ENCODE peak calls at places on chromosomes 12 and 14, in four cellular contexts. P is left ventricle myocardium inferior, G is AG04450, X is neural progenitor cell. Z is an unnamed sample.

GRCh38 chr12:86663691-86664090 is 407.5 kb upstream of the MGAT4C start:
- DNase-seq in G (no peak), P (no peak), X (no peak), Z (no peak)

GRCh38 chr12:51023625-51024395 is 2.4 kb downstream of the SLC11A2 start:
- DNase-seq in G (no peak), P (no peak), X (no peak), Z (no peak)

GRCh38 chr14:100710391-100711116 is 16.1 kb upstream of the DLK1 start:
- DNase-seq in G (no peak), P (no peak), X (no peak), Z (no peak)

GRCh38 chr14:37056473-37056872 is 115.9 kb downstream of the SLC25A21 start:
- DNase-seq in X (no peak), P (no peak), G (peak; percentile 15), Z (peak; percentile 31)

GRCh38 chr12:12088761-12089160 is 18.0 kb downstream of the BCL2L14 start:
- DNase-seq in G (no peak), P (no peak), X (no peak), Z (no peak)

GRCh38 chr14:69567563-69567962 is 7.1 kb downstream of the CCDC177 start:
- DNase-seq in G (no peak), X (no peak), P (no peak), Z (no peak)

GRCh38 chr12:93879476-93880376 is 202.6 kb downstream of the CRADD start:
- DNase-seq in G (peak; percentile 68), X (no peak), P (no peak), Z (peak; percentile 41)

GRCh38 chr14:22485178-22485577 is 103.8 kb downstream of the DAD1 start:
- DNase-seq in X (no peak), G (no peak), P (no peak), Z (no peak)

GRCh38 chr12:10154145-10154496 is 17.8 kb downstream of the OLR1 start:
- DNase-seq in P (no peak), X (no peak), G (no peak), Z (no peak)

GRCh38 chr12:62533087-62533754 is 66.6 kb downstream of the MON2 start:
- DNase-seq in X (no peak), P (no peak), G (no peak), Z (no peak)

GRCh38 chr14:95326987-95327386 is 7.3 kb upstream of the CLMN start:
- DNase-seq in X (no peak), G (no peak), P (no peak), Z (no peak)
- H3K4me3 ChIP-seq in X (no peak overlapping the region), G (no peak overlapping the region), P (no peak overlapping the region), Z (no peak overlapping the region)

DNA sequence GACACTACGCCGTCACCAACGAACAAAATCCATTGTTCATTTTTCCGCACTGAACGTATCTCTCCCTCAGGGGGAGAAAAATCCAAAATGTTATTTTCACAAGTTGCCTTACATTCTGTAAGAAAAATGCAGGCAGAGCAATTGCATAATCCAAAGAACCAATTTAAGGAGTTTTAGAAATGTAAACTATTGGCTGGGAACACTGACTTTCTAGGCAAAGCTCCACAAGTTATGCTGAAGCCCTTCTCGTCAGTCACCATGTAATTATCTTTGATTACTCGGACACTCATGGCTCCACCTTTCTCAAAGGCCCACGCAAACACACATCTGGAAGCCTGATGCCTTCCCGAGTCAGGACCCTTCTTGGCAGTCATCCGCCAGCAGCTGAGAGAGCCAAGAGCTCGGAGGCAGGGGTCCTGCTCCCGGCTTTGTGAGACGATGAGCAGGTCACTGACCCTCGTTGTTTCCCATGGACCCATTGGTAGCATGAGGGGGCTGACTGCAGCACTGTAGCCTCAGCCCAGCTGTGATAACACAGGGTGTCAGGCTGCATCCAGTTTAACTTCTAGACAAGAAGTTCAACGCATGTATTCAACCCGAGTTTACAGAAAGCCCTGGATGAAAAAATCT is 202.2 kb downstream of the TMEM132D start:
- DNase-seq in G (no peak), P (no peak), X (no peak), Z (peak; percentile 36)
- H3K4me3 ChIP-seq in G (no peak overlapping the region), P (no peak overlapping the region), X (no peak overlapping the region), Z (no peak overlapping the region)

GRCh38 chr14:59464651-59465569 is at the start of gene GPR135:
- DNase-seq in P (peak; percentile 75), G (no peak), X (peak; percentile 89), Z (no peak)

GRCh38 chr14:59463773-59464650 is 1.2 kb downstream of the GPR135 start:
- DNase-seq in P (peak; percentile 22), G (no peak), X (peak; percentile 19), Z (no peak)

GRCh38 chr14:59461891-59462290 is 3.3 kb downstream of the GPR135 start:
- DNase-seq in G (no peak), P (no peak), X (no peak), Z (no peak)

GRCh38 chr14:59460378-59460777 is 4.8 kb downstream of the GPR135 start:
- DNase-seq in P (no peak), X (no peak), G (no peak), Z (no peak)

DNA sequence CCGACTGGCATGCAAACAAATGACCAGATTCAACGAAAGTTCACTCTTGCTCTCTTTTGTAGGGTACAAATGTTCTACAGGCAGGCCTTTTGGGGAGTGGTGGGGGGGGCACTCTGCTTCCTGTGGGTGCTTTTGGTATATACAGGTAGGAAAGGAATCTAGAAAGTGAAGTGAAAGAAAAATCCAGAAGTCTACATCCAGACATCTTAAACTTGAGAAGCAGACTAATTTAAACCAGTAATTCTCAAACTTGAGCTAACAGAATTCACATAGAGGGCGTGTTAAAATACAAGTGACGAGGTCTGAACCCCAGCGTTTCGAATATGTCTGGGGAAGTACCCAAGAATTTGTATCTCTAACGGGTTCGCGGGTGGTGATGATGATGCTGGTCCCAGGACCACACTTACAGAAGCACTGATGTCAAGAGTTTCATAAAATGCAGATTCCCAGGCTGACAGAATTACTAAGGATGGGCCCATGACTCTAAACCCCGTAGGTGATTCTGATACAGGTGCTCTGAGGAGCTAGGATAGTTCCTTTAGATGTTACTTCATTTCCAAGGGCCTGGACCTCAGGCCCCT is 480 bp upstream of the GPR135 start:
- DNase-seq in P (no peak), X (no peak), G (no peak), Z (no peak)
- H3K4me3 ChIP-seq in P (peak overlapping the region; percentile 80), X (peak overlapping the region; percentile 66), G (peak overlapping the region; percentile 61), Z (peak overlapping the region; percentile 54)

GRCh38 chr14:65230287-65230728 is 128.0 kb upstream of the MAX start:
- DNase-seq in G (no peak), P (peak; percentile 57), X (no peak), Z (no peak)
- H3K4me3 ChIP-seq in G (peak overlapping the region; percentile 31), P (peak overlapping the region; percentile 60), X (peak overlapping the region; percentile 4), Z (no peak overlapping the region)

GRCh38 chr12:65881965-65882413 is 57.7 kb downstream of the HMGA2 start:
- DNase-seq in P (peak; percentile 83), G (no peak), X (peak; percentile 54), Z (peak; percentile 52)

GRCh38 chr12:65886996-65887395 is 62.7 kb downstream of the HMGA2 start:
- DNase-seq in X (no peak), G (no peak), P (no peak), Z (no peak)

GRCh38 chr12:65882504-65882903 is 58.2 kb downstream of the HMGA2 start:
- DNase-seq in P (no peak), G (no peak), X (no peak), Z (no peak)

GRCh38 chr12:65885716-65886115 is 61.4 kb downstream of the HMGA2 start:
- DNase-seq in P (no peak), G (no peak), X (no peak), Z (no peak)

GRCh38 chr12:65885312-65885711 is 61.0 kb downstream of the HMGA2 start:
- DNase-seq in P (no peak), X (no peak), G (no peak), Z (no peak)
- H3K4me3 ChIP-seq in P (no peak overlapping the region), X (no peak overlapping the region), G (no peak overlapping the region), Z (no peak overlapping the region)

GRCh38 chr12:3054374-3054773 is 22.8 kb upstream of the TSPAN9 start:
- DNase-seq in X (no peak), G (no peak), P (no peak), Z (no peak)

GRCh38 chr12:3049176-3049575 is 28.0 kb upstream of the TSPAN9 start:
- DNase-seq in G (no peak), X (no peak), P (no peak), Z (no peak)

GRCh38 chr12:3049596-3050314 is 27.4 kb upstream of the TSPAN9 start:
- DNase-seq in G (no peak), X (no peak), P (no peak), Z (no peak)

GRCh38 chr12:3055712-3056467 is 21.3 kb upstream of the TSPAN9 start:
- DNase-seq in G (no peak), X (peak; percentile 36), P (no peak), Z (no peak)

DNA sequence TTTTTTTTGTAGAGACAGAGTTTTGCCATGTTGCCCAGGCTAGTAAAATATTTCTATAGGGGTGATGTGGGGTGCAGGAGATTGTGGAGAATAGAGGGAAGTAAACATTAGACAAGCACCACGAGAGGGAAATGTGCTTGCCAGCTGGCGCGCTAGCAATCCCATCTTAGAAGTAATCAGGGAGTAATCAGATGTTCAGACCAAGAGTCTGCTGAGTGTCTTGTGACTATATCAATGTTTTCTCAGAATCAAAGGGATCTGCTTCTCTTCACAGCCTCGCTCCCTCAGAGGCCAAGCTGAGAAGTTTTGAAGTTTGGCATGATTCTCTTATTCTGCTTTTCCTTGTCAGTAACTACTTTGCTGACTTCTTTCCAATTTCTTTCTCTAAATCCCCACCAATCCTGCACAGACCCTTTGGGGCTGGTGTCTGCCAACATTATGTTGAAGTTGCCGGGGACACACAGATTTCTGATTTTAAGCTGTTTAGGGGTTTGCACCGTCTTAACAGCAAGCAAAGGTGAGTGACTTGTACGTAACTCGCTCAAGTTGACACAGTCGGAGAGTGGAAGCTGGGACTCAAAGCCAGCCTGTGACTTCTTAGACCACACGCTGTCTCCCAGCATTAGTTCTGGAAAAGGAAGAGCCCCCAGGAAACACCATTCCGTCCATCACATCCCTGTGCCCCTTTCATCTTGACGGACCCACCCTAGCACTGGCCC is 22.0 kb upstream of the TSPAN9 start:
- DNase-seq in G (no peak), X (no peak), P (no peak), Z (no peak)
- H3K4me3 ChIP-seq in G (no peak overlapping the region), X (no peak overlapping the region), P (no peak overlapping the region), Z (no peak overlapping the region)

DNA sequence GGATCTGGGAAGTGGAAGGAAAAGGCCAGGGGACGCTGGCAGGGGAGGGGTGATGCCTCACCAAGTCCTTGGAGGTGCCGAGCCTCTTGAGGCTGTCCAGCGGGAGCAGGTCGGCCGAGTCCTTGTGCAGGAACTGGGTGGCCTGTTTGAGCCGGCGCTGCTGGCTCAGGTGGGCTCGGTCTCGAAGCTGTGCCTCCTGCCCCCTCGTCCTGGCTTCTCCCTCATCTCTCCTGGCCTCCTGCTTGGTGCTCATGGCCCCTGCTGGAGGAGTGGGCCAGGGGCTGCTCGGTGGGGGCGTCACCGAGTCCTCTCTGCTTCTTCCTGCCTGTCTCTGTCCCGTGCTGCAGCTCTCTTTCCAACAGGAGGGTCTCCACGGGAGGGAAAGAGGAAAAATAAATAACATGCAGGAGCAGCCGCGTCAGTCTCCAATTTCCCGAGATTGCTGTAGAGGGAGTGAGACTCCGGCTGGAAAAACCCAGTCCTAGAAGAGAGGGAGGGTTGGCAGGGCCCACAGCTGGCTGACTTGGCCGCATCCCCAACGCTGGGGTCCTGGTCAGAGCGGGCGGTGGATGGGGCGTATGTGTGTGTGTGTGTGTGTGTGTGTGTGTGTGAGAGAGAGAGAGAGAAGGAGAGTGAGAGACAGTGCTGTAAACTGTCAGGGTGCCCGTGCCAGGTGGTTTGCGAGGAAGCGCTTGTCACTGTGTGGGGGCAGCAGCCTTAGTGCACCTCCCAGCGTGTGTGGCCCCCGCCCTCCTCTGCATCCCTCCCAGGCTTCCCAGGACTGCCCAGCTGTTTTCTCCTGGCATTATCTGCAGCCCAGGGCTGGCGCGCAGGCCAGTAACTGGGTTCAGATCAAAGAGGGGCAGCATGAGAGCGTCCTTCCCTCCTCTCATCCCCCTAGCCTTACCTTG is at the start of gene NRIP2:
- DNase-seq in P (no peak), X (peak; percentile 55), G (no peak), Z (peak; percentile 61)
- H3K4me3 ChIP-seq in P (peak within 1 kb of the TSS; percentile 56), X (no peak within 1 kb of the TSS), G (peak within 1 kb of the TSS; percentile 23), Z (peak within 1 kb of the TSS; percentile 17)